ENCODE peak calls at places on chromosome 22, in eight cellular contexts. T, D, Q, H, X, F, Y and O are unnamed samples. For H3K4me1, the result is how much of the 10 kb centered on the place peaks cover.

GRCh38 chr22:46931414-46931813 is 169.0 kb downstream of the TBC1D22A start:
- DNase-seq in T (no peak), D (peak), Q (no peak), H (no peak), X (no peak), F (no peak), Y (no peak), O (no peak)

GRCh38 chr22:38733329-38734202 is 22.2 kb downstream of the SUN2 start:
- DNase-seq in T (no peak), D (peak), Q (no peak), H (peak), X (no peak), F (peak), Y (peak), O (peak)

GRCh38 chr22:42959472-42960145 is 55.3 kb downstream of the PACSIN2 start:
- DNase-seq in T (no peak), D (peak), Q (no peak), H (peak), X (no peak), F (peak), Y (peak), O (peak)

GRCh38 chr22:20324139-20324516 is 4.3 kb upstream of the DGCR6L start:
- DNase-seq in T (no peak), D (no peak), Q (no peak), H (peak), X (no peak), F (no peak), Y (no peak), O (no peak)

GRCh38 chr22:45891021-45891421 is 85.9 kb downstream of the WNT7B start:
- DNase-seq in T (no peak), D (peak), Q (no peak), H (no peak), X (peak), F (peak), Y (no peak), O (peak)

GRCh38 chr22:45159652-45160462 is 3.9 kb upstream of the NUP50 start:
- DNase-seq in T (no peak), D (no peak), Q (no peak), H (peak), X (no peak), F (no peak), Y (no peak), O (no peak)

GRCh38 chr22:47332246-47332980 is 570.0 kb downstream of the TBC1D22A start:
- DNase-seq in T (no peak), D (no peak), Q (no peak), H (no peak), X (no peak), F (no peak), Y (no peak), O (no peak)

GRCh38 chr22:47376901-47377520 is 614.6 kb downstream of the TBC1D22A start:
- DNase-seq in T (no peak), D (peak), Q (no peak), H (no peak), X (peak), F (peak), Y (no peak), O (no peak)

GRCh38 chr22:26849575-26849974 is 192.2 kb downstream of the MIAT start:
- DNase-seq in T (no peak), D (no peak), Q (no peak), H (no peak), X (no peak), F (no peak), Y (no peak), O (no peak)

GRCh38 chr22:48258841-48259240 is 1496.4 kb downstream of the TBC1D22A start:
- DNase-seq in T (no peak), D (peak), Q (no peak), H (no peak), X (no peak), F (no peak), Y (no peak), O (no peak)

GRCh38 chr22:24112188-24112587 is 69.1 kb upstream of the SUSD2 start:
- DNase-seq in T (no peak), D (no peak), Q (no peak), H (no peak), X (no peak), F (no peak), Y (no peak), O (no peak)

GRCh38 chr22:24133187-24133965 is 47.9 kb upstream of the SUSD2 start:
- DNase-seq in T (no peak), D (peak), Q (no peak), H (no peak), X (peak), F (peak), Y (peak), O (peak)

DNA sequence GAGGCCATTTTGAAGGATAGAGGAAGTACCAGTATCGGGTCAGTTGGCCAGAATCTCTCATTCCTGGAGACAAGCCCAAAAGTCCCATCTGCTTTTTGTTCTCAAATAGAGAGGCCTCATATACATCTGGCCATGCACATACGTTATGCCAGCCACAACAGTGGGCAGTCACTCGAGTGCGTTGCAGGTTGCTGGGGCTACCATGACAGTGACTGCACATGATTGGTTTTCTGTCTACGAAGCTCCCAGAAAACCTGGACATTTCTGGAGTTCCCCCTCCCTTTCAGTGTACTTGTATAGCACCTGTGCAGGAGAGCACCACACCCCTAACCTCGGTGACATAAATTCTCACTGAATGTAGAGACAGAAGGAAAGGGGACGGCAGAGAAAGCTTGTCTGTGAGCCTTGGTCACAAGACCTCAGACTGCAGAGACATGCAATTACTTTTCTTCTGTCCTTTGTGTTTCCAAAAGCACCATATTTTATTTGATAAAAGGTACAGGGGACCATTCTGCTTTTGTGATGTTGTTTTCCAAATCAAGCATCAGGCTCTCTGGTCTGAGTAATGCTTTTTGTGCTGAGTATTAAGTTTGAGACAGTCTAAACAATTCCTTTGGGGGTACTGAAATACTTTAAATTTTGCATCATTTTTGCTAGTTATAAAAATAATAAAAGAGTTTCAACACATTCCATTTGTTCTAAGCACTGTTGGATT is 62.0 kb downstream of the C22orf31 start:
- DNase-seq in T (no peak), D (no peak), Q (no peak), H (no peak), X (no peak), F (no peak), Y (no peak), O (no peak)
- H3K27ac ChIP-seq in T (no peak), D (no peak), Q (no peak), H (no peak), X (no peak), F (no peak), Y (no peak), O (no peak)

GRCh38 chr22:30948930-30949342 is 19.6 kb downstream of the MORC2 start:
- DNase-seq in T (no peak), D (no peak), Q (no peak), H (no peak), X (no peak), F (no peak), Y (no peak), O (no peak)
- H3K4me3 ChIP-seq in T (no peak), D (no peak), Q (no peak), H (no peak), X (no peak), F (no peak), Y (no peak), O (no peak)

DNA sequence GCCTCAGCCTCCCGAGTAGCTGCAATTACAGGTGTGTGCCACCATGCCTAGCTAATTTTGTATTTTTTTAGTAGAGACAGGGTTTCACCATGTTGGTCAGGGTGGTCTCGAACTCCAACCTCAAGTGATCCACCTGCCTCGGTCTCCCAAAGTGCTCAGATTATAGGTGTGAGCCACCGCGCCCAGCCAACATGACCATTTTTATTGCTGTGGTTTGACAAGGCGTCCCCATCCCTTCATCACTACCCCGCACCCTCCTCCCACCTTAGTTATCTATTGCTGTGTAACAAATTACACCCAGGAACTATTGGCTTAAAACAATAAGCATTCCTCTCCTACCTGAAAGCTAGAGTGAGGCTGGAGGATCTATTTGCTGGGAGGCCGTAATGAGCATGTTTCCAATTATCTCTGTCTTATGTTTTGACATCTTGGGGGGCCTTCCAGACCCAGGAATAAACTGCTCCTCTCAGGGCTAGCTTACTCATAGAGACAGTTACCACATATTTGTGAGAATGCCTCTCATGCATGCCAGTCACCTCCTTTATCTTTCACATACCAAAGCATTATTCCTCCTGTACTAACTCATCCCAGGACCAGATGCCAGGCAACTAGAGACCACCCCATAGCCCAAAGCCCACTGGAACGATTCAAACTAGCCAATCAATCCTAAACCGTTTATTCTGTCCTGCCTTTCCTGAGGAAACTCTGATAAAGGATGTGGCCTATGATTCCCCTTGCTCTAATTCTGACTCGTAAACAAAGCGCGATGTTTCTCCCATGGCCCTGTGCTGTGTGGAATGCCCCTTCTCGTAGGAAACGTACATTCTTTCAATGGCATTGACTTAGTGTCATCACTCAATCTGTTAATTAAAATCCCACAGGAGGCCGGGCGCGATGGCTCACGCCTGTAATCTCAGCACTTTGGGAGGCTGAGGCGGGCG is 19.4 kb downstream of the SNU13 start:
- DNase-seq in T (no peak), D (peak), Q (no peak), H (no peak), X (no peak), F (no peak), Y (no peak), O (no peak)
- H3K4me1 ChIP-seq in T (under half), D (under half), Q (under half), H (under half), X (under half), F (under half), Y (under half), O (under half)

GRCh38 chr22:49973018-49973965 is 12.7 kb downstream of the PIM3 start:
- DNase-seq in T (no peak), D (no peak), Q (no peak), H (no peak), X (peak), F (no peak), Y (no peak), O (no peak)

GRCh38 chr22:49976439-49977175 is 16.0 kb downstream of the PIM3 start:
- DNase-seq in T (no peak), D (peak), Q (peak), H (peak), X (no peak), F (no peak), Y (no peak), O (no peak)

GRCh38 chr22:49979587-49980264 is 19.2 kb downstream of the PIM3 start:
- DNase-seq in T (no peak), D (peak), Q (no peak), H (peak), X (peak), F (no peak), Y (no peak), O (no peak)

GRCh38 chr22:49975543-49976389 is 15.2 kb downstream of the PIM3 start:
- DNase-seq in T (no peak), D (peak), Q (no peak), H (peak), X (peak), F (no peak), Y (peak), O (peak)

GRCh38 chr22:49977578-49977977 is 17.0 kb downstream of the PIM3 start:
- DNase-seq in T (no peak), D (no peak), Q (no peak), H (no peak), X (peak), F (no peak), Y (no peak), O (no peak)
- H3K27ac ChIP-seq in T (no peak), D (no peak), Q (no peak), H (no peak), X (no peak), F (no peak), Y (no peak), O (no peak)

GRCh38 chr22:41951898-41952474 is at the start of gene SMIM45:
- DNase-seq in T (peak), D (no peak), Q (no peak), H (no peak), X (no peak), F (no peak), Y (no peak), O (no peak)

GRCh38 chr22:41948142-41948541 is 1.2 kb upstream of the CENPM start:
- DNase-seq in T (no peak), D (no peak), Q (no peak), H (no peak), X (no peak), F (no peak), Y (no peak), O (no peak)

GRCh38 chr22:41947181-41948080 is 479 bp upstream of the CENPM start:
- DNase-seq in T (no peak), D (no peak), Q (no peak), H (no peak), X (no peak), F (no peak), Y (no peak), O (no peak)

GRCh38 chr22:41946360-41947180 is at the start of gene CENPM:
- DNase-seq in T (peak), D (peak), Q (peak), H (peak), X (peak), F (peak), Y (peak), O (peak)

DNA sequence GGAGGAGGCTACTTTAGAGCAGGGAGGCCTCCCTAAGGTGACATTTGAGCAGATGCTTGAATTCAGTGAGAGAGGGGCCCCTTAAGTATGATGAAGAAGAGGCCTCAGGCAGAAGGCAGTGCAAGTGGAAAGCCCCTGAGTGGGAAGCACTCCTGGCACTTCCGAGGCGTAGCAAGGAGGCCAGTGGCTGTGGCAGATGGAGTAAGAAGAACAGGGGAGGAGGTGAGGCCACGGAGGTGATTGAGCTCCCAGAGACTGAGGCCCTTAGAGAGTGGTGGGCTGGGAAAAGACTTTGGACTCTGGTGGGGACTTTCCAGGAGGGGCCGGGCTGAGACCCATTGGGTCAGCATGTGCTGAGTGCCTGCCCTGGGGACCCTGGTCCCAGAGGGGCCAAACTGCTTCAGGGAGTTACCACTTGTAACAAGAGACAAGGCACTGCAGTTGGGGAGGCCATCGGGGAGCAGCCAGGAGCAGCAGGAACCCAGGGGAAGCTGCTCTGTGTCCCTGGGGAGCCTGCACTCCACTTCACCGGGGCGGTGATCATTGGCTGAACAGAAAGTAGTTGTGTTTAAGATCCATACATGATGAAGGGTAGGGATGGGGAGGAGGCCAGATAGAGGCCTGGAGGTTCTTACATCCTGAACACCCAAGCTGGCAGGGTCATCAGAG is 2.5 kb upstream of the CENPM start:
- DNase-seq in T (no peak), D (no peak), Q (no peak), H (no peak), X (no peak), F (no peak), Y (no peak), O (no peak)
- H3K4me3 ChIP-seq in T (no peak), D (no peak), Q (peak), H (no peak), X (no peak), F (no peak), Y (no peak), O (no peak)